ENCODE peak calls at places on chromosomes 2 and 18, in seven cellular contexts. Z is kidney, V is posterior cingulate gyrus, J is NCI-H1694 treated with DMSO at 0.1 percent for 48 hours, D is tibial nerve, T is astrocyte of the spinal cord, F is NCI-H2029 treated with DMSO at 0.1 percent for 48 hours. A is an unnamed sample.

GRCh38 chr18:44601447-44601846 is 79.2 kb upstream of the SETBP1 start:
- DNase-seq in Z (no peak), D (no peak), J (no peak), V (no peak), T (peak), F (no peak), A (no peak)

GRCh38 chr2:161273038-161273760 is 35.0 kb upstream of the PSMD14 start:
- DNase-seq in J (peak), D (peak), T (peak), F (peak), V (no peak), Z (no peak), A (peak)

GRCh38 chr2:100929142-100929541 is 72.9 kb upstream of the RPL31 start:
- DNase-seq in V (no peak), T (no peak), F (no peak), Z (no peak), J (no peak), D (no peak), A (no peak)

GRCh38 chr2:11681722-11682589 is 12.0 kb upstream of the NTSR2 start:
- DNase-seq in F (peak), V (peak), T (no peak), D (no peak), Z (peak), J (peak), A (peak)

GRCh38 chr2:63189026-63189425 is 138.4 kb downstream of the OTX1 start:
- DNase-seq in Z (no peak), D (no peak), J (peak), F (peak), T (peak), V (no peak), A (peak)

GRCh38 chr2:229679393-229680125 is 34.8 kb downstream of the DNER start:
- DNase-seq in V (no peak), Z (no peak), T (peak), F (no peak), J (no peak), D (no peak), A (no peak)

GRCh38 chr2:63738019-63738418 is 103.7 kb upstream of the UGP2 start:
- DNase-seq in Z (no peak), V (no peak), D (no peak), F (no peak), J (no peak), T (no peak), A (no peak)

GRCh38 chr2:185221-185620 is 78.6 kb downstream of the SH3YL1 start:
- DNase-seq in Z (no peak), T (no peak), F (no peak), J (no peak), D (no peak), V (no peak), A (no peak)

GRCh38 chr2:96493072-96493471 is 12.1 kb downstream of the NEURL3 start:
- DNase-seq in J (no peak), Z (no peak), T (no peak), V (no peak), F (no peak), D (no peak), A (no peak)

GRCh38 chr2:68831688-68832087 is 39.5 kb downstream of the BMP10 start:
- DNase-seq in J (no peak), T (peak), Z (no peak), V (no peak), F (no peak), D (no peak), A (no peak)

GRCh38 chr2:70985956-70986355 is 7.5 kb downstream of the ANKRD53 start:
- DNase-seq in T (no peak), D (no peak), J (no peak), V (no peak), F (no peak), Z (no peak), A (no peak)

GRCh38 chr2:199274-199966 is 64.4 kb downstream of the SH3YL1 start:
- DNase-seq in F (no peak), Z (no peak), D (no peak), V (no peak), T (no peak), J (no peak), A (no peak)